ENCODE peak calls at places on chromosomes 6 and 20, in five cellular contexts. R is posterior cingulate gyrus, W is glutamatergic neuron, Y is G401, F is NCI-H2171 treated with DMSO at 0.1 percent for 48 hours. T is an unnamed sample.

GRCh38 chr6:24689964-24690363 is 23.1 kb downstream of the ACOT13 start:
- DNase-seq in R (no peak), W (no peak), Y (no peak), F (no peak), T (no peak)

GRCh38 chr20:44909872-44910689 is at the start of gene PABPC1L:
- DNase-seq in R (peak; percentile 24), W (peak; percentile 57), Y (peak; percentile 19), F (peak; percentile 72), T (peak; percentile 75)

GRCh38 chr6:152129606-152130249 is 322.2 kb downstream of the ESR1 start:
- DNase-seq in R (no peak), W (no peak), Y (no peak), F (no peak), T (no peak)

GRCh38 chr20:6765469-6766058 is 1.9 kb upstream of the BMP2 start:
- DNase-seq in R (no peak), W (no peak), Y (peak; percentile 69), F (peak; percentile 81), T (no peak)

GRCh38 chr6:44458551-44458950 is 71.0 kb downstream of the CDC5L start:
- DNase-seq in R (no peak), W (no peak), Y (no peak), F (no peak), T (no peak)

GRCh38 chr6:170091639-170092579 is 199.0 kb downstream of the DLL1 start:
- DNase-seq in R (no peak), W (peak; percentile 6), Y (no peak), F (no peak), T (no peak)

GRCh38 chr20:63554361-63555278 is 661 bp downstream of the FNDC11 start:
- DNase-seq in R (no peak), W (no peak), Y (no peak), F (no peak), T (no peak)

GRCh38 chr20:32583581-32584045 is 1.5 kb downstream of the NOL4L start:
- DNase-seq in R (no peak), W (peak; percentile 76), Y (no peak), F (no peak), T (no peak)

GRCh38 chr6:130849501-130850039 is 22.4 kb downstream of the SMLR1 start:
- DNase-seq in R (no peak), W (no peak), Y (no peak), F (no peak), T (no peak)

GRCh38 chr6:40585661-40586269 is 1.4 kb downstream of the LRFN2 start:
- DNase-seq in R (peak; percentile 27), W (peak; percentile 35), Y (peak; percentile 68), F (peak; percentile 71), T (no peak)

GRCh38 chr6:25312034-25312620 is 33.0 kb downstream of the CARMIL1 start:
- DNase-seq in R (no peak), W (no peak), Y (no peak), F (no peak), T (no peak)

GRCh38 chr20:10060223-10060622 is 25.4 kb downstream of the ANKEF1 start:
- DNase-seq in R (no peak), W (peak; percentile 41), Y (no peak), F (peak; percentile 100), T (no peak)

T was measured in effector CD4-positive, alpha-beta T cell.